ENCODE peak calls at places on chromosomes 6 and 20, in seven cellular contexts. B is NB4; D is NCI-H1694; E is activated T-cell treated with anti-CD3 and anti-CD28 coated beads, Interleukin-2, amount 50 U/mL, for 4 hours; T is HFF-Myc; J is NCI-H1436; Q is NAMALWA. K is an unnamed sample.

GRCh38 chr20:61519488-61519887 is 267.4 kb downstream of the CDH4 start:
- DNase-seq in T (no peak), J (no peak), E (no peak), B (no peak), Q (no peak), D (no peak), K (no peak)

GRCh38 chr20:61704661-61705060 is 361.0 kb downstream of the TAF4 start:
- DNase-seq in T (no peak), Q (no peak), D (no peak), E (no peak), B (no peak), J (no peak), K (no peak)

GRCh38 chr20:36819662-36820061 is 46.1 kb upstream of the DSN1 start:
- DNase-seq in D (no peak), B (no peak), T (no peak), J (peak), E (no peak), Q (no peak), K (no peak)

GRCh38 chr6:89489078-89489477 is 56.1 kb downstream of the ANKRD6 start:
- DNase-seq in B (no peak), J (no peak), Q (no peak), E (no peak), T (no peak), D (no peak), K (no peak)

GRCh38 chr20:18052856-18053255 is 4.9 kb downstream of the OVOL2 start:
- DNase-seq in E (no peak), J (no peak), D (no peak), B (no peak), Q (no peak), T (no peak), K (no peak)

GRCh38 chr20:7722564-7722963 is 217.7 kb downstream of the HAO1 start:
- DNase-seq in B (no peak), E (no peak), J (no peak), D (no peak), Q (no peak), T (no peak), K (no peak)

GRCh38 chr6:108557494-108558371 is 3.0 kb upstream of the FOXO3 start:
- DNase-seq in D (no peak), B (no peak), Q (peak), J (peak), E (peak), T (no peak), K (peak)

GRCh38 chr6:116217069-116217468 is 36.8 kb downstream of the TSPYL4 start:
- DNase-seq in B (peak), Q (peak), D (peak), J (peak), E (no peak), T (no peak), K (no peak)

GRCh38 chr20:23625236-23625964 is 12.4 kb downstream of the CST3 start:
- DNase-seq in E (no peak), T (no peak), J (no peak), Q (no peak), D (no peak), B (no peak), K (no peak)